ENCODE peak calls at places on chromosomes 6 and 20, in nine cellular contexts. One of them, this sample, is unnamed.
A peak's percentile ranks its signal among the peaks of the same experiment; 100 is the strongest.

GRCh38 chr6:10112871-10113584 is 301.8 kb downstream of the TFAP2A start:
- DNase-seq in heart right ventricle: no peak
- DNase-seq in cardiac muscle cell: peak; percentile 44
- DNase-seq in stomach: no peak
- DNase-seq in tibial nerve: no peak
- DNase-seq in lower lobe of right lung: no peak
- DNase-seq in lung: no peak
- DNase-seq in Peyer's patch: no peak
- DNase-seq in heart left ventricle: no peak
- DNase-seq in this sample: no peak

GRCh38 chr6:107692351-107692750 is 131.8 kb downstream of the SCML4 start:
- DNase-seq in lower lobe of right lung: no peak
- DNase-seq in cardiac muscle cell: no peak
- DNase-seq in heart left ventricle: no peak
- DNase-seq in stomach: no peak
- DNase-seq in heart right ventricle: no peak
- DNase-seq in tibial nerve: no peak
- DNase-seq in Peyer's patch: no peak
- DNase-seq in lung: no peak
- DNase-seq in this sample: no peak

GRCh38 chr6:81075974-81076373 is 676.5 kb downstream of the TENT5A start:
- DNase-seq in lower lobe of right lung: no peak
- DNase-seq in heart right ventricle: no peak
- DNase-seq in lung: no peak
- DNase-seq in tibial nerve: no peak
- DNase-seq in cardiac muscle cell: peak; percentile 51
- DNase-seq in stomach: no peak
- DNase-seq in heart left ventricle: no peak
- DNase-seq in Peyer's patch: no peak
- DNase-seq in this sample: peak; percentile 4

GRCh38 chr6:165218816-165219215 is 90.6 kb downstream of the C6orf118 start:
- DNase-seq in stomach: no peak
- DNase-seq in cardiac muscle cell: no peak
- DNase-seq in Peyer's patch: no peak
- DNase-seq in heart left ventricle: no peak
- DNase-seq in lung: no peak
- DNase-seq in lower lobe of right lung: no peak
- DNase-seq in tibial nerve: no peak
- DNase-seq in heart right ventricle: no peak
- DNase-seq in this sample: no peak

GRCh38 chr6:165511807-165512206 is 151.2 kb downstream of the PDE10A start:
- DNase-seq in lung: no peak
- DNase-seq in heart left ventricle: no peak
- DNase-seq in Peyer's patch: no peak
- DNase-seq in cardiac muscle cell: no peak
- DNase-seq in tibial nerve: no peak
- DNase-seq in heart right ventricle: no peak
- DNase-seq in lower lobe of right lung: no peak
- DNase-seq in stomach: no peak
- DNase-seq in this sample: no peak

GRCh38 chr6:125507987-125508655 is 206.4 kb upstream of the HDDC2 start:
- DNase-seq in heart left ventricle: peak; percentile 33
- DNase-seq in lung: no peak
- DNase-seq in Peyer's patch: peak; percentile 16
- DNase-seq in heart right ventricle: peak; percentile 54
- DNase-seq in stomach: no peak
- DNase-seq in tibial nerve: peak; percentile 20
- DNase-seq in cardiac muscle cell: no peak
- DNase-seq in lower lobe of right lung: no peak
- DNase-seq in this sample: no peak

GRCh38 chr6:132391391-132392291 is 9.6 kb downstream of the MOXD1 start:
- DNase-seq in heart left ventricle: peak; percentile 37
- DNase-seq in Peyer's patch: no peak
- DNase-seq in cardiac muscle cell: no peak
- DNase-seq in heart right ventricle: peak; percentile 21
- DNase-seq in lung: peak; percentile 38
- DNase-seq in tibial nerve: no peak
- DNase-seq in lower lobe of right lung: no peak
- DNase-seq in stomach: no peak
- DNase-seq in this sample: peak; percentile 49

GRCh38 chr6:148470141-148470540 is 127.5 kb downstream of the SASH1 start:
- DNase-seq in tibial nerve: no peak
- DNase-seq in Peyer's patch: no peak
- DNase-seq in heart right ventricle: no peak
- DNase-seq in cardiac muscle cell: no peak
- DNase-seq in lower lobe of right lung: no peak
- DNase-seq in heart left ventricle: no peak
- DNase-seq in stomach: no peak
- DNase-seq in lung: no peak
- DNase-seq in this sample: no peak

GRCh38 chr6:53095270-53095669 is 30.1 kb downstream of the FBXO9 start:
- DNase-seq in heart left ventricle: no peak
- DNase-seq in tibial nerve: no peak
- DNase-seq in lung: no peak
- DNase-seq in Peyer's patch: no peak
- DNase-seq in cardiac muscle cell: no peak
- DNase-seq in heart right ventricle: no peak
- DNase-seq in lower lobe of right lung: no peak
- DNase-seq in stomach: no peak
- DNase-seq in this sample: no peak

GRCh38 chr6:134410531-134410930 is 92.6 kb upstream of the SGK1 start:
- DNase-seq in Peyer's patch: no peak
- DNase-seq in heart left ventricle: no peak
- DNase-seq in cardiac muscle cell: no peak
- DNase-seq in heart right ventricle: no peak
- DNase-seq in tibial nerve: no peak
- DNase-seq in stomach: no peak
- DNase-seq in lower lobe of right lung: no peak
- DNase-seq in lung: no peak
- DNase-seq in this sample: no peak

GRCh38 chr6:157034433-157035230 is 257.5 kb downstream of the ARID1B start:
- DNase-seq in tibial nerve: no peak
- DNase-seq in heart right ventricle: no peak
- DNase-seq in Peyer's patch: no peak
- DNase-seq in stomach: no peak
- DNase-seq in cardiac muscle cell: peak; percentile 55
- DNase-seq in lower lobe of right lung: no peak
- DNase-seq in heart left ventricle: no peak
- DNase-seq in lung: no peak
- DNase-seq in this sample: peak; percentile 57

DNA sequence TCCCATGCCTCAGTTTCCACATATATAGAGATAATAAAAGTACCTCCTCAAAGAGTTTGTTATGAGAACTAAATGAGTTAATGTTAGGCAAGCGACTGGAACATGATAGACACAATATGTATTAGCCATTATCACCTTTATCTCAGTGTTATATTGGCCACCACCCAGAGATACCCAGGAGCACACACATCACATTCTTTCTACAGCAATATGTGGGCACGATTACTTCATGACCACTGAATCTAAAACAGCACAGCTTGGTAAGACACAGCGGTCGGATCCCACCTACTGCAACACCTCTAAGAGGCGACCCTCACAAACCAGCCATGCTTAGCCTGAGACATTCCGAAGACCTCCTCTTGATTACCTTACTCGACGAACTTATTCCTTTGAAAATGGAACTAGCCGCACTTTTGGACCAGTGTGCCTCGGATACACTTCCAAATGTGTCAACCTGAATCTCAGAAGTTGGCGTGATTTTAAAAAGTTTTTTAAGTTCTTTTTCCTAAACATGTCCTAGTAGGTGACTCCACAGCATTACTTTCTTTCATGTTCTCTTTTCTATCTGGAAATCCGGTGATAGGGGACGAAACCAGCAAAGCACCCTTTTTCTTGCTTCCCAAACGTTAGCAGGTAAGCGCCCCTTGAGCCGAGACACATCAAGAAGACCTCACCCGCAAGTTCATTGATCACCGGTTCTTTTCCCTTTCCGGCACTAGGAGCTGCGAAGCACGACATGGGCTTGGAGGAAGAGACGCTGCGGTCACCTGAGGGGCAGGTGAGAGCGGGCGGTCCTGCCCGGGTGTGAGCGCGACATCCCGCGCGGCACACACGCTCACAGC is 923 bp downstream of the GMDS start:
- DNase-seq in heart left ventricle: no peak
- DNase-seq in cardiac muscle cell: no peak
- DNase-seq in lung: peak; percentile 30
- DNase-seq in Peyer's patch: peak; percentile 31
- DNase-seq in lower lobe of right lung: no peak
- DNase-seq in tibial nerve: no peak
- DNase-seq in stomach: peak; percentile 41
- DNase-seq in heart right ventricle: no peak
- DNase-seq in this sample: no peak
- H3K4me1 ChIP-seq in heart left ventricle: no peaks in the 10 kb centered on the region
- H3K4me1 ChIP-seq in cardiac muscle cell: no peaks in the 10 kb centered on the region
- H3K4me1 ChIP-seq in lung: peaks cover 11% of the 10 kb centered on the region
- H3K4me1 ChIP-seq in Peyer's patch: no peaks in the 10 kb centered on the region
- H3K4me1 ChIP-seq in lower lobe of right lung: peaks cover 22% of the 10 kb centered on the region
- H3K4me1 ChIP-seq in tibial nerve: peaks cover 7% of the 10 kb centered on the region
- H3K4me1 ChIP-seq in stomach: peaks cover 15% of the 10 kb centered on the region
- H3K4me1 ChIP-seq in heart right ventricle: peaks cover 39% of the 10 kb centered on the region
- H3K4me1 ChIP-seq in this sample: peaks cover 17% of the 10 kb centered on the region

GRCh38 chr20:15951711-15952110 is 621.5 kb downstream of the KIF16B start:
- DNase-seq in stomach: no peak
- DNase-seq in lower lobe of right lung: no peak
- DNase-seq in cardiac muscle cell: no peak
- DNase-seq in Peyer's patch: no peak
- DNase-seq in lung: no peak
- DNase-seq in tibial nerve: no peak
- DNase-seq in heart right ventricle: no peak
- DNase-seq in heart left ventricle: no peak
- DNase-seq in this sample: no peak
- H3K4me1 ChIP-seq in stomach: no peaks in the 10 kb centered on the region
- H3K4me1 ChIP-seq in lower lobe of right lung: no peaks in the 10 kb centered on the region
- H3K4me1 ChIP-seq in cardiac muscle cell: no peaks in the 10 kb centered on the region
- H3K4me1 ChIP-seq in Peyer's patch: no peaks in the 10 kb centered on the region
- H3K4me1 ChIP-seq in lung: no peaks in the 10 kb centered on the region
- H3K4me1 ChIP-seq in tibial nerve: no peaks in the 10 kb centered on the region
- H3K4me1 ChIP-seq in heart right ventricle: no peaks in the 10 kb centered on the region
- H3K4me1 ChIP-seq in heart left ventricle: no peaks in the 10 kb centered on the region
- H3K4me1 ChIP-seq in this sample: no peaks in the 10 kb centered on the region

DNA sequence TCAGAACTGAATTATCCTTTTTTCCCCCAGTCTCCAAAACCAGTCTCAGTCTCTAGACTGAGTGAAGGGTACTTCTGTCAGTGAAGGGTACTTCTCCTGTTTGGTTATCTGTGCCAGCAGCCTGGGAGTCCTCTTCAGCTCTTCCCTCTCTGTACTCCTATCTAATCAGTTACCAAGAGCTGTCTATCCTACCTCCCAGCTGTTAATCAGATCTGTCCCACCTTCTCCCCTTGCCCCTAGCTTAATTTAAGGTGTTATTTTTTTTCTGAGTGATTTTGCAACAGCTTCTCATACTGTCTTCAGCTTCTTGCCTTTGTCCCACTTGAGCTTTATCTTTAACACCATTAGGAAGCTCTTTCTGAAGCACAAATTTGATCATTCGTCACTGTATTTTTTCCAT is 491.9 kb upstream of the SOX4 start:
- DNase-seq in lung: no peak
- DNase-seq in lower lobe of right lung: no peak
- DNase-seq in heart left ventricle: no peak
- DNase-seq in Peyer's patch: no peak
- DNase-seq in heart right ventricle: no peak
- DNase-seq in tibial nerve: no peak
- DNase-seq in stomach: no peak
- DNase-seq in cardiac muscle cell: no peak
- DNase-seq in this sample: no peak
- H3K4me1 ChIP-seq in lung: peaks cover 1% of the 10 kb centered on the region
- H3K4me1 ChIP-seq in lower lobe of right lung: no peaks in the 10 kb centered on the region
- H3K4me1 ChIP-seq in heart left ventricle: no peaks in the 10 kb centered on the region
- H3K4me1 ChIP-seq in Peyer's patch: no peaks in the 10 kb centered on the region
- H3K4me1 ChIP-seq in heart right ventricle: peaks cover 10% of the 10 kb centered on the region
- H3K4me1 ChIP-seq in tibial nerve: no peaks in the 10 kb centered on the region
- H3K4me1 ChIP-seq in stomach: peaks cover 10% of the 10 kb centered on the region
- H3K4me1 ChIP-seq in cardiac muscle cell: peaks cover 51% of the 10 kb centered on the region
- H3K4me1 ChIP-seq in this sample: peaks cover 7% of the 10 kb centered on the region

DNA sequence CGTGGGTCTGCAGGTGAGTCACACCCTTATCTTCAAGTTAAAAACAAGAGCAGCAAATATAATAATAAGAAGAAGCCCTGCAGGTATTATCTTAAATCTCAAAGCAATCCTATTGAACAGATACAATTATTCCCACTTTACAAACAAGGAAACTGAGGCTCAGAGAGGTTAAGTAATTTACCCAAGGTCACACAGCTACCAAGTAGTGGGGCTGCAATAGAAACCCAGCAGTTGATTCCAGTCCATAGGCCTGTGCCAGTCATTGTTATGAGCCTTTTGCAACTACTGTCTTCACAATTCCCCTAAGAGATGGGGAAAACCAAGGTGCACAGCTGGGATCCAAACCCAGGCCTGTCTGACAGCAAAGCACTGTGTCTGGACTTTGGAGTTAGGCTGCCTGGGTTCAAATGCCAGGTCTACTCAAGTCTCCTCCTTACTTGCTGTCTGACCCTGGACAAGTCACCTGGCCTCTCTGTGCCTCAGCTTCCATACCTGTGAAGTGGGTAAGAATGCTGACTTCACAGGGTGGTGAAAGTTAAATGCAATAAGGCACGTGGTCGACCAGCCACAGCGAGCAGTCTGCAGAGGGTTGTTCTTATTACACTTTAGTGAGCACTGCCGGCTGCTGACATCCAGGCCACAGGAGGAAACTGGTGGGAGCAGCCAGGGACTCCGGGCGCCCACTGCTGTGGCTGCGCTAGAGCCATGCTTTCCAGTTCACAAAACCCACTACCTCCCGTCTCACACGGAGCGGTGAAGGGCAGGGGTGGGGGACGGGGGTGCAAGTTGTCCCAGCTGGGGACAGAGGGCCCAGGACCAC is 6.1 kb downstream of the MYL9 start:
- DNase-seq in stomach: no peak
- DNase-seq in lower lobe of right lung: no peak
- DNase-seq in heart left ventricle: no peak
- DNase-seq in tibial nerve: no peak
- DNase-seq in lung: no peak
- DNase-seq in Peyer's patch: no peak
- DNase-seq in cardiac muscle cell: no peak
- DNase-seq in heart right ventricle: no peak
- DNase-seq in this sample: no peak
- H3K4me1 ChIP-seq in stomach: peaks cover 22% of the 10 kb centered on the region
- H3K4me1 ChIP-seq in lower lobe of right lung: peaks cover 20% of the 10 kb centered on the region
- H3K4me1 ChIP-seq in heart left ventricle: peaks cover 5% of the 10 kb centered on the region
- H3K4me1 ChIP-seq in tibial nerve: peaks cover 27% of the 10 kb centered on the region
- H3K4me1 ChIP-seq in lung: peaks cover 20% of the 10 kb centered on the region
- H3K4me1 ChIP-seq in Peyer's patch: no peaks in the 10 kb centered on the region
- H3K4me1 ChIP-seq in cardiac muscle cell: peaks cover 19% of the 10 kb centered on the region
- H3K4me1 ChIP-seq in heart right ventricle: peaks cover 33% of the 10 kb centered on the region
- H3K4me1 ChIP-seq in this sample: peaks cover 26% of the 10 kb centered on the region